ENCODE peak calls at places on chromosome X, in eight cellular contexts. A, U, D, J, P, X, H and Q are unnamed samples.

GRCh38 chrX:34585561-34585960 is 71.5 kb downstream of the TMEM47 start:
- DNase-seq in J (no peak), H (no peak), X (no peak), P (peak; percentile 2), D (no peak), U (no peak), A (no peak), Q (no peak)

GRCh38 chrX:107374116-107374515 is 75.3 kb upstream of the FRMPD3 start:
- DNase-seq in X (no peak), A (no peak), D (no peak), J (no peak), P (no peak), U (no peak), H (no peak), Q (no peak)

GRCh38 chrX:155767101-155767878 is 113.9 kb upstream of the VAMP7 start:
- DNase-seq in P (peak; percentile 83), U (peak; percentile 22), X (no peak), D (peak; percentile 75), A (peak; percentile 40), H (peak; percentile 2), J (no peak), Q (peak; percentile 74)

GRCh38 chrX:119427024-119427794 is 28.1 kb downstream of the SLC25A43 start:
- DNase-seq in H (no peak), D (peak; percentile 77), U (peak; percentile 26), P (peak; percentile 46), X (no peak), J (no peak), A (no peak), Q (peak; percentile 2)

GRCh38 chrX:118181030-118181429 is 64.4 kb upstream of the KLHL13 start:
- DNase-seq in H (no peak), A (no peak), P (peak; percentile 62), U (no peak), X (no peak), D (no peak), J (no peak), Q (peak; percentile 54)

GRCh38 chrX:83008415-83008814 is 499.7 kb upstream of the POU3F4 start:
- DNase-seq in P (no peak), D (peak; percentile 3), J (no peak), U (no peak), H (no peak), X (no peak), A (no peak), Q (no peak)

GRCh38 chrX:85590638-85591037 is 211.2 kb upstream of the POF1B start:
- DNase-seq in D (no peak), X (no peak), A (no peak), U (no peak), H (no peak), P (no peak), J (no peak), Q (no peak)

GRCh38 chrX:23317799-23318724 is 16.6 kb upstream of the PTCHD1 start:
- DNase-seq in P (no peak), A (peak; percentile 45), U (peak; percentile 41), J (no peak), X (no peak), H (peak; percentile 16), D (no peak), Q (no peak)

GRCh38 chrX:78102100-78102499 is 1.9 kb upstream of the PGK1 start:
- DNase-seq in P (peak; percentile 10), U (no peak), D (no peak), X (no peak), A (no peak), J (no peak), H (no peak), Q (no peak)

GRCh38 chrX:27599928-27600327 is 9.8 kb downstream of the DCAF8L2 start:
- DNase-seq in J (no peak), D (no peak), A (no peak), X (no peak), P (no peak), U (peak; percentile 2), H (no peak), Q (peak; percentile 26)

GRCh38 chrX:13287816-13288215 is 32.0 kb downstream of the ATXN3L start:
- DNase-seq in J (no peak), X (no peak), A (no peak), D (peak; percentile 37), P (peak; percentile 56), U (peak; percentile 11), H (no peak), Q (peak; percentile 15)

GRCh38 chrX:39808471-39808917 is 289.3 kb downstream of the BCOR start:
- DNase-seq in A (no peak), U (peak; percentile 65), X (no peak), P (peak; percentile 85), H (no peak), J (no peak), D (peak; percentile 83), Q (peak; percentile 77)

GRCh38 chrX:40933132-40934078 is 151.8 kb upstream of the USP9X start:
- DNase-seq in J (no peak), D (peak; percentile 88), X (no peak), U (no peak), P (peak; percentile 70), A (no peak), H (no peak), Q (peak; percentile 78)

GRCh38 chrX:119410027-119410819 is 11.1 kb downstream of the SLC25A43 start:
- DNase-seq in D (no peak), J (peak; percentile 4), H (no peak), X (no peak), A (no peak), P (peak; percentile 86), U (peak; percentile 66), Q (peak; percentile 88)

GRCh38 chrX:126552313-126553022 is at the start of gene DCAF12L1:
- DNase-seq in U (no peak), P (no peak), X (no peak), J (no peak), A (peak; percentile 45), H (no peak), D (no peak), Q (no peak)

GRCh38 chrX:15781964-15782711 is 8.1 kb upstream of the ZRSR2 start:
- DNase-seq in U (no peak), P (no peak), H (no peak), J (no peak), D (no peak), A (no peak), X (no peak), Q (peak; percentile 1)

GRCh38 chrX:150364347-150365050 is 1.4 kb downstream of the MAMLD1 start:
- DNase-seq in A (peak; percentile 28), H (no peak), J (no peak), X (no peak), D (no peak), P (peak; percentile 42), U (peak; percentile 22), Q (no peak)

GRCh38 chrX:19758536-19758935 is 128.9 kb downstream of the SH3KBP1 start:
- DNase-seq in P (peak; percentile 28), D (no peak), H (no peak), A (no peak), U (no peak), X (no peak), J (no peak), Q (no peak)

GRCh38 chrX:125205084-125205917 is 114.4 kb upstream of the TEX13C start:
- DNase-seq in X (no peak), P (peak; percentile 0), A (peak; percentile 63), U (peak; percentile 17), J (peak; percentile 92), H (no peak), D (no peak), Q (peak; percentile 9)

GRCh38 chrX:53714580-53715335 is 28.2 kb upstream of the HUWE1 start:
- DNase-seq in A (no peak), H (peak; percentile 59), J (no peak), D (no peak), P (peak; percentile 52), X (no peak), U (no peak), Q (no peak)

GRCh38 chrX:63430026-63430425 is 78.9 kb upstream of the SPIN4 start:
- DNase-seq in X (no peak), A (no peak), P (no peak), J (no peak), U (no peak), D (no peak), H (no peak), Q (no peak)

GRCh38 chrX:71224969-71225368 is 1.9 kb downstream of the GJB1 start:
- DNase-seq in H (no peak), D (peak; percentile 27), U (no peak), A (no peak), X (no peak), J (no peak), P (peak; percentile 42), Q (no peak)

GRCh38 chrX:30713061-30713525 is 59.9 kb downstream of the GK start:
- DNase-seq in X (no peak), J (peak; percentile 28), H (peak; percentile 31), A (peak; percentile 50), D (no peak), U (peak; percentile 36), P (peak; percentile 63), Q (peak; percentile 53)

GRCh38 chrX:22134681-22135080 is 102.6 kb downstream of the PHEX start:
- DNase-seq in H (no peak), P (peak; percentile 77), X (no peak), D (peak; percentile 49), J (peak; percentile 26), A (no peak), U (peak; percentile 44), Q (peak; percentile 34)

GRCh38 chrX:154603438-154604430 is 15.3 kb downstream of the CTAG1B start:
- DNase-seq in J (no peak), P (peak; percentile 80), X (peak; percentile 77), D (peak; percentile 88), U (peak; percentile 31), A (no peak), H (no peak), Q (peak; percentile 70)

GRCh38 chrX:130529531-130529930 is 127.7 kb downstream of the RBMX2 start:
- DNase-seq in D (peak; percentile 52), X (no peak), U (no peak), J (no peak), A (no peak), P (no peak), H (no peak), Q (no peak)